ENCODE peak calls at places on chromosomes 6 and 20, in seven cellular contexts. A, N, Y, U, B, P and M are unnamed samples.

GRCh38 chr6:111307275-111307858 is 175.7 kb downstream of the REV3L start:
- DNase-seq in Y (no peak), N (no peak), B (no peak), U (no peak), P (no peak), A (no peak), M (no peak)

GRCh38 chr20:39853664-39854063 is 835.4 kb downstream of the MAFB start:
- DNase-seq in B (no peak), A (peak; percentile 89), U (no peak), N (peak; percentile 82), P (peak; percentile 24), Y (no peak), M (no peak)

GRCh38 chr20:57401565-57401918 is 10.3 kb downstream of the RBM38 start:
- DNase-seq in N (no peak), P (no peak), Y (no peak), U (peak; percentile 12), B (peak; percentile 56), A (no peak), M (no peak)

GRCh38 chr6:37624121-37624520 is 73.6 kb downstream of the MDGA1 start:
- DNase-seq in U (no peak), P (no peak), N (no peak), B (no peak), A (no peak), Y (no peak), M (no peak)

GRCh38 chr6:159079367-159079766 is 34.6 kb upstream of the TAGAP start:
- DNase-seq in B (no peak), A (no peak), N (no peak), P (no peak), U (no peak), Y (no peak), M (no peak)

GRCh38 chr20:40481743-40482458 is 207.1 kb downstream of the MAFB start:
- DNase-seq in U (no peak), P (no peak), N (no peak), B (no peak), Y (no peak), A (no peak), M (no peak)

GRCh38 chr20:46955601-46956556 is 61.2 kb downstream of the EYA2 start:
- DNase-seq in N (peak; percentile 75), A (no peak), B (no peak), P (no peak), Y (no peak), U (no peak), M (no peak)

GRCh38 chr6:169830876-169831275 is 79.5 kb downstream of the ERMARD start:
- DNase-seq in N (no peak), U (no peak), P (no peak), A (no peak), Y (no peak), B (no peak), M (no peak)

GRCh38 chr6:71079707-71080106 is 122.8 kb upstream of the B3GAT2 start:
- DNase-seq in A (peak; percentile 49), Y (no peak), N (peak; percentile 53), U (no peak), B (no peak), P (no peak), M (no peak)

GRCh38 chr6:56359201-56359899 is 112.0 kb upstream of the COL21A1 start:
- DNase-seq in N (peak; percentile 79), P (peak; percentile 26), B (no peak), Y (peak; percentile 82), U (peak; percentile 70), A (peak; percentile 47), M (peak; percentile 17)

GRCh38 chr6:38782616-38783015 is 67.5 kb downstream of the DNAH8 start:
- DNase-seq in N (no peak), Y (no peak), P (no peak), U (no peak), B (no peak), A (no peak), M (no peak)

GRCh38 chr6:1247894-1248293 is 64.0 kb upstream of the FOXQ1 start:
- DNase-seq in B (no peak), N (no peak), U (no peak), P (no peak), Y (no peak), A (no peak), M (no peak)

GRCh38 chr6:130893766-130894165 is 66.6 kb downstream of the SMLR1 start:
- DNase-seq in N (no peak), B (no peak), U (no peak), A (no peak), P (no peak), Y (no peak), M (no peak)

GRCh38 chr6:105057160-105057559 is 100.3 kb downstream of the LIN28B start:
- DNase-seq in N (no peak), Y (no peak), U (no peak), A (no peak), B (no peak), P (no peak), M (no peak)

GRCh38 chr6:106098383-106099234 is 12.5 kb downstream of the PRDM1 start:
- DNase-seq in U (no peak), A (peak; percentile 72), P (peak; percentile 66), Y (no peak), N (peak; percentile 89), B (no peak), M (peak; percentile 55)

GRCh38 chr6:162070639-162071038 is 656.9 kb downstream of the PRKN start:
- DNase-seq in A (no peak), N (no peak), Y (no peak), B (no peak), P (no peak), U (no peak), M (no peak)
- H3K27me3 ChIP-seq in A (no peaks in the 10 kb centered on the region), N (no peaks in the 10 kb centered on the region), Y (no peaks in the 10 kb centered on the region), B (no peaks in the 10 kb centered on the region), P (no peaks in the 10 kb centered on the region), U (no peaks in the 10 kb centered on the region), M (no peaks in the 10 kb centered on the region)

GRCh38 chr6:16205377-16206144 is 32.8 kb upstream of the GMPR start:
- DNase-seq in A (peak; percentile 96), N (peak; percentile 91), P (peak; percentile 95), B (no peak), Y (no peak), U (no peak), M (no peak)
- H3K27ac ChIP-seq in A (peak overlapping the region; percentile 70), N (peak overlapping the region; percentile 20), P (peak overlapping the region; percentile 40), B (peak overlapping the region; percentile 79), Y (no peak overlapping the region), U (no peak overlapping the region), M (no peak overlapping the region)

GRCh38 chr20:63017076-63017825 is 10.5 kb upstream of the BHLHE23 start:
- DNase-seq in A (no peak), P (no peak), B (peak; percentile 67), Y (no peak), N (no peak), U (no peak), M (no peak)
- H3K27me3 ChIP-seq in A (peaks cover 39% of the 10 kb centered on the region), P (no peaks in the 10 kb centered on the region), B (no peaks in the 10 kb centered on the region), Y (peaks cover 11% of the 10 kb centered on the region), N (peaks cover 74% of the 10 kb centered on the region), U (no peaks in the 10 kb centered on the region), M (peaks cover 30% of the 10 kb centered on the region)

GRCh38 chr20:50389808-50390684 is 120.1 kb upstream of the PTPN1 start:
- DNase-seq in B (no peak), U (no peak), N (no peak), A (no peak), P (no peak), Y (no peak), M (no peak)

GRCh38 chr20:50392138-50392866 is 117.9 kb upstream of the PTPN1 start:
- DNase-seq in N (no peak), P (no peak), U (no peak), Y (no peak), B (no peak), A (no peak), M (no peak)

GRCh38 chr20:50390685-50391443 is 119.3 kb upstream of the PTPN1 start:
- DNase-seq in U (no peak), A (no peak), P (no peak), B (peak; percentile 64), N (no peak), Y (no peak), M (no peak)

GRCh38 chr20:50393242-50393641 is 116.9 kb upstream of the PTPN1 start:
- DNase-seq in A (no peak), N (no peak), U (no peak), P (no peak), B (no peak), Y (no peak), M (no peak)

GRCh38 chr20:50391444-50392137 is 118.6 kb upstream of the PTPN1 start:
- DNase-seq in Y (no peak), U (no peak), P (no peak), A (no peak), N (no peak), B (no peak), M (no peak)
- H3K27ac ChIP-seq in Y (no peak overlapping the region), U (no peak overlapping the region), P (no peak overlapping the region), A (no peak overlapping the region), N (no peak overlapping the region), B (peak overlapping the region; percentile 60), M (no peak overlapping the region)

DNA sequence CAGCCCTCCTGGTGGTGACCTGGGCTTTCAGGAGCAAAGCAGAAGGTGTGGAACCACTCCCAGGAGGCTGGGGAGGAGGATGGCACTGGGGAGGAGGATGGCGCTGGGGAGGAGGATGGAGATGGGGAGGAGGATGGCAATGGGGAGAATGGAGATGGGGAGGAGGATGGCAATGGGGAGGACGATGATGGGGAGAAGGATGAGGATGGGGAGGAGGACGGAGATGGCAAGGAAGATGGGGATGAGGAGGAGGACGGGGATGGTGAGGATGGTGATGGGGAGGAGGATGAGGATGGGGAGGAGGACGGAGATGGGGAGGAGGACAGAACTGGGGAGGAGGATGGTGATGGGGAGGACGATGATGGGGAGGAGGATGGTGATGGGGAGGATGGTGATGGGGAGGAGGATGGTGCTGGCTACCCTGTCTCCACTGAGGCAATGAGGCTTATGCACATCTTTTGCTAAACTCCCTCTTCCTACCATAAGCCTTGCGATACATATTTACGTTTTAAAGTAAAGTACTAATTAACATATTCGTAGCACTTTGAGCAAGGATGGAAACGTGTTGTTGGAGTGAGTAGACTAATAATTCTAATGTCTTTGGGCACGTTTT is 7.4 kb downstream of the SMOC2 start:
- DNase-seq in Y (no peak), N (no peak), P (no peak), B (no peak), U (no peak), A (no peak), M (no peak)
- H3K27me3 ChIP-seq in Y (peaks cover 11% of the 10 kb centered on the region), N (no peaks in the 10 kb centered on the region), P (no peaks in the 10 kb centered on the region), B (no peaks in the 10 kb centered on the region), U (no peaks in the 10 kb centered on the region), A (peaks cover 4% of the 10 kb centered on the region), M (peaks cover 9% of the 10 kb centered on the region)

GRCh38 chr6:148701393-148701774 is 45.4 kb upstream of the UST start:
- DNase-seq in P (no peak), Y (no peak), U (no peak), N (no peak), B (no peak), A (no peak), M (no peak)
- H3K27ac ChIP-seq in P (no peak overlapping the region), Y (no peak overlapping the region), U (no peak overlapping the region), N (no peak overlapping the region), B (no peak overlapping the region), A (no peak overlapping the region), M (no peak overlapping the region)